ENCODE peak calls at places on chromosomes 11 and 22, in five cellular contexts. R, Q, W, C and P are unnamed samples.

GRCh38 chr11:15843309-15843857 is 513.0 kb downstream of the SOX6 start:
- DNase-seq in R (peak; percentile 11), Q (peak; percentile 57), C (no peak), W (no peak), P (no peak)

GRCh38 chr22:25806579-25806978 is 64.6 kb downstream of the MYO18B start:
- DNase-seq in R (no peak), W (no peak), C (no peak), Q (no peak), P (no peak)

GRCh38 chr11:107732327-107733051 is 20.6 kb upstream of the SLN start:
- DNase-seq in W (no peak), C (no peak), Q (no peak), R (no peak), P (no peak)

GRCh38 chr11:123238297-123238696 is 43.2 kb upstream of the CLMP start:
- DNase-seq in R (peak; percentile 61), W (no peak), Q (no peak), C (no peak), P (no peak)

GRCh38 chr11:31803813-31804438 is 7.2 kb downstream of the PAX6 start:
- DNase-seq in C (no peak), W (no peak), Q (peak; percentile 71), R (no peak), P (no peak)

GRCh38 chr22:27220349-27220748 is 563.0 kb downstream of the MIAT start:
- DNase-seq in W (no peak), R (peak; percentile 89), C (no peak), Q (no peak), P (no peak)

GRCh38 chr11:120717042-120717441 is 205.5 kb downstream of the GRIK4 start:
- DNase-seq in C (no peak), W (no peak), R (no peak), Q (no peak), P (no peak)

GRCh38 chr22:31556627-31557203 is 60.4 kb downstream of the SFI1 start:
- DNase-seq in C (no peak), R (peak; percentile 46), Q (peak; percentile 60), W (no peak), P (no peak)

GRCh38 chr11:11407738-11408084 is 54.7 kb upstream of the CSNK2A3 start:
- DNase-seq in Q (no peak), R (no peak), C (no peak), W (no peak), P (no peak)

DNA sequence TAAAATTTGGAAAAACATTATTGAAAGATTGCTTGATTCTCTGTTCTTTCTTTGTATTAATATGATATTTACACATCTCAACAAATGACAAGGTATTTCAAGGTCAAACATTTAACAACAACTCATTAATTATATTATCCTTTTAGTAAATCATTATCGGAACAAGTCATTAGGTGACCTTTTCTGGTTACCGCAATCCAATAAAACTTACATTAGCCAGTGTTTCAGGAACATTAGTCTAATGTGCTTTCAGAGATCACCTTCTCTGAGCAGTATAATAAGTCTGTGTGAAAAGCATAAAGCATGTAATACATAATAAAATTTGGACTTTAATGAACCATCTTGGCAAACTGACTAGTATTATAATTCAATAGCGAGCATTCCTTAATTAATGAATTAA is 1466.4 kb downstream of the FAM181B start:
- DNase-seq in R (no peak), W (no peak), C (no peak), Q (no peak), P (no peak)
- H3K27ac ChIP-seq in R (no peak overlapping the region), W (no peak overlapping the region), C (no peak overlapping the region), Q (no peak overlapping the region), P (no peak overlapping the region)

GRCh38 chr11:19715373-19715772 is 2.7 kb downstream of the NAV2 start:
- DNase-seq in C (no peak), Q (no peak), R (peak; percentile 98), W (no peak), P (peak; percentile 46)
- TF ChIP-seq CTCF in C (no peak), Q (no peak), R (no peak), W (no peak), P (no peak)

GRCh38 chr11:44030276-44030932 is 17.4 kb upstream of the ACCSL start:
- DNase-seq in C (no peak), Q (peak; percentile 37), R (peak; percentile 68), W (no peak), P (no peak)
- H3K27ac ChIP-seq in C (no peak overlapping the region), Q (no peak overlapping the region), R (no peak overlapping the region), W (peak overlapping the region; percentile 70), P (peak overlapping the region; percentile 89)

GRCh38 chr11:68371176-68372041 is 59.0 kb downstream of the LRP5 start:
- DNase-seq in W (peak; percentile 61), Q (no peak), R (no peak), C (no peak), P (no peak)
- TF ChIP-seq CTCF in W (no peak), Q (no peak), R (no peak), C (no peak), P (peak; percentile 10)

DNA sequence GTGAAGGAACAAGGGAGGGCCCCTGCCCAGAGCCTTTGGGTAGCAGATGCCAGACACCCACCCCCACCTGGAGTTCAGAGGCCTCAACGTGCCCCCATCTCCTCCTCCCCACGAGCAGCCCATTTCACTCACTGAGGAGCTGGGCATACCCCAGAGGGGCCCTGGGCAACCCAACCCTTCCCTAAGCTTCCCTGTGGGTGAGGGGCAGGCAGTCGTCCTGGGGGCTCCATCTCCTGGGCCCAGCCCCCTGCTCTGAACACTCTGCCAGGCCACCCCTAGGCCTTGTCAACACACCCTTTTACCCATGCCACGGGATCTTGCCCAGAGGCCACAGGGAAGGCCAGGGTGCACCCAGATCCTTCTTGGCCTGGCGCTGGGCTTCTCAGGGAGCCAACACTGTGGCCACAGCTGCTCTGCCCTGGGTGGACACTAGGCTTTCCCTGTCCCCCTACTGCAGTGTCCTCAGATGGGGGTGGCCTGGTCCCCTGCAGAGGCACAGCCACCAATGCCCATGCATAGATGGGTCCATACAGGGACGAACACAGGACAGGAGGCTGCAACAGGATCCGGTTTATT is 3.4 kb downstream of the SLC25A1 start:
- DNase-seq in C (no peak), Q (no peak), R (no peak), W (no peak), P (no peak)
- H3K27ac ChIP-seq in C (no peak overlapping the region), Q (peak overlapping the region; percentile 88), R (no peak overlapping the region), W (peak overlapping the region; percentile 89), P (peak overlapping the region; percentile 59)

GRCh38 chr22:39303358-39303757 is 16.1 kb downstream of the RPL3 start:
- DNase-seq in R (no peak), C (no peak), Q (no peak), W (no peak), P (no peak)

GRCh38 chr22:39309364-39309861 is 10.0 kb downstream of the RPL3 start:
- DNase-seq in R (no peak), C (no peak), Q (peak; percentile 89), W (no peak), P (no peak)

GRCh38 chr22:39308614-39309363 is 10.6 kb downstream of the RPL3 start:
- DNase-seq in C (no peak), W (peak; percentile 46), R (peak; percentile 96), Q (peak; percentile 48), P (no peak)

GRCh38 chr22:39303892-39304671 is 15.3 kb downstream of the RPL3 start:
- DNase-seq in C (no peak), W (no peak), Q (no peak), R (no peak), P (no peak)

GRCh38 chr22:39306456-39307361 is 12.7 kb downstream of the RPL3 start:
- DNase-seq in R (no peak), Q (peak; percentile 83), W (peak; percentile 45), C (peak; percentile 51), P (no peak)
- TF ChIP-seq CTCF in R (peak; percentile 40), Q (peak; percentile 60), W (no peak), C (peak; percentile 56), P (no peak)

GRCh38 chr11:447923-448731 is 2.0 kb upstream of the PTDSS2 start:
- DNase-seq in R (peak; percentile 84), Q (peak; percentile 98), W (peak; percentile 97), C (peak; percentile 95), P (peak; percentile 87)

GRCh38 chr11:446886-447285 is 3.2 kb upstream of the PTDSS2 start:
- DNase-seq in W (peak; percentile 55), C (no peak), Q (no peak), R (no peak), P (no peak)

GRCh38 chr11:443542-444199 is 1.9 kb upstream of the ANO9 start:
- DNase-seq in Q (peak; percentile 43), W (no peak), C (no peak), R (peak; percentile 12), P (no peak)

GRCh38 chr11:444397-445144 is 2.8 kb upstream of the ANO9 start:
- DNase-seq in R (peak; percentile 22), W (peak; percentile 84), C (no peak), Q (no peak), P (no peak)

GRCh38 chr11:445765-446588 is 4.1 kb upstream of the PTDSS2 start:
- DNase-seq in C (no peak), Q (no peak), W (peak; percentile 77), R (no peak), P (no peak)
- H3K27ac ChIP-seq in C (no peak overlapping the region), Q (no peak overlapping the region), W (peak overlapping the region; percentile 98), R (no peak overlapping the region), P (no peak overlapping the region)

GRCh38 chr11:118401151-118401879 is at the start of gene ATP5MG:
- DNase-seq in C (peak; percentile 88), R (peak; percentile 86), Q (peak; percentile 97), W (peak; percentile 93), P (peak; percentile 60)
- TF ChIP-seq CTCF in C (no peak), R (no peak), Q (no peak), W (no peak), P (no peak)